ENCODE peak calls at places on chromosomes 5 and 9, in nine cellular contexts. One of them, this sample, is unnamed.
A peak's percentile ranks its signal among the peaks of the same experiment; 100 is the strongest.

GRCh38 chr9:96726946-96727345 is 50.9 kb downstream of the ZNF510 start:
- DNase-seq in Calu3: no peak
- DNase-seq in NCI-H1092: no peak
- DNase-seq in posterior cingulate gyrus: no peak
- DNase-seq in AML-193: no peak
- DNase-seq in pons: no peak
- DNase-seq in activated CD4-positive, alpha-beta T cell treated with anti-CD3 and anti-CD28 coated beads, Interleukin-2, amount 50 U/mL, for 1 hour: no peak
- DNase-seq in CD8-positive, alpha-beta memory T cell: no peak
- DNase-seq in ovary: no peak
- DNase-seq in this sample: no peak

GRCh38 chr9:121376214-121376830 is 6.3 kb upstream of the STOM start:
- DNase-seq in Calu3: no peak
- DNase-seq in ovary: no peak
- DNase-seq in NCI-H1092: no peak
- DNase-seq in CD8-positive, alpha-beta memory T cell: no peak
- DNase-seq in pons: no peak
- DNase-seq in activated CD4-positive, alpha-beta T cell treated with anti-CD3 and anti-CD28 coated beads, Interleukin-2, amount 50 U/mL, for 1 hour: no peak
- DNase-seq in AML-193: peak; percentile 64
- DNase-seq in posterior cingulate gyrus: no peak
- DNase-seq in this sample: no peak

GRCh38 chr9:86994231-86994630 is 46.9 kb upstream of the GAS1 start:
- DNase-seq in posterior cingulate gyrus: no peak
- DNase-seq in AML-193: no peak
- DNase-seq in ovary: no peak
- DNase-seq in CD8-positive, alpha-beta memory T cell: no peak
- DNase-seq in Calu3: no peak
- DNase-seq in NCI-H1092: no peak
- DNase-seq in activated CD4-positive, alpha-beta T cell treated with anti-CD3 and anti-CD28 coated beads, Interleukin-2, amount 50 U/mL, for 1 hour: no peak
- DNase-seq in pons: no peak
- DNase-seq in this sample: no peak

GRCh38 chr9:38038307-38039089 is 30.5 kb downstream of the SHB start:
- DNase-seq in Calu3: no peak
- DNase-seq in ovary: no peak
- DNase-seq in pons: no peak
- DNase-seq in CD8-positive, alpha-beta memory T cell: no peak
- DNase-seq in activated CD4-positive, alpha-beta T cell treated with anti-CD3 and anti-CD28 coated beads, Interleukin-2, amount 50 U/mL, for 1 hour: no peak
- DNase-seq in NCI-H1092: no peak
- DNase-seq in posterior cingulate gyrus: no peak
- DNase-seq in AML-193: no peak
- DNase-seq in this sample: no peak

GRCh38 chr9:22446589-22446949 is at the start of gene DMRTA1:
- DNase-seq in pons: peak; percentile 54
- DNase-seq in AML-193: no peak
- DNase-seq in ovary: peak; percentile 56
- DNase-seq in CD8-positive, alpha-beta memory T cell: no peak
- DNase-seq in NCI-H1092: peak; percentile 86
- DNase-seq in activated CD4-positive, alpha-beta T cell treated with anti-CD3 and anti-CD28 coated beads, Interleukin-2, amount 50 U/mL, for 1 hour: no peak
- DNase-seq in Calu3: peak; percentile 84
- DNase-seq in posterior cingulate gyrus: peak; percentile 54
- DNase-seq in this sample: peak; percentile 45

GRCh38 chr5:432928-433791 is 9.8 kb upstream of the EXOC3 start:
- DNase-seq in ovary: no peak
- DNase-seq in CD8-positive, alpha-beta memory T cell: no peak
- DNase-seq in pons: no peak
- DNase-seq in AML-193: no peak
- DNase-seq in activated CD4-positive, alpha-beta T cell treated with anti-CD3 and anti-CD28 coated beads, Interleukin-2, amount 50 U/mL, for 1 hour: no peak
- DNase-seq in Calu3: no peak
- DNase-seq in NCI-H1092: no peak
- DNase-seq in posterior cingulate gyrus: no peak
- DNase-seq in this sample: peak; percentile 31

GRCh38 chr5:180096616-180097015 is 25.1 kb upstream of the RNF130 start:
- DNase-seq in ovary: no peak
- DNase-seq in CD8-positive, alpha-beta memory T cell: no peak
- DNase-seq in Calu3: no peak
- DNase-seq in pons: no peak
- DNase-seq in posterior cingulate gyrus: no peak
- DNase-seq in NCI-H1092: no peak
- DNase-seq in activated CD4-positive, alpha-beta T cell treated with anti-CD3 and anti-CD28 coated beads, Interleukin-2, amount 50 U/mL, for 1 hour: no peak
- DNase-seq in AML-193: no peak
- DNase-seq in this sample: no peak

GRCh38 chr5:93280518-93280917 is 300.5 kb downstream of the NR2F1-AS1 start:
- DNase-seq in CD8-positive, alpha-beta memory T cell: no peak
- DNase-seq in NCI-H1092: no peak
- DNase-seq in ovary: no peak
- DNase-seq in activated CD4-positive, alpha-beta T cell treated with anti-CD3 and anti-CD28 coated beads, Interleukin-2, amount 50 U/mL, for 1 hour: no peak
- DNase-seq in posterior cingulate gyrus: no peak
- DNase-seq in AML-193: no peak
- DNase-seq in pons: no peak
- DNase-seq in Calu3: no peak
- DNase-seq in this sample: no peak

GRCh38 chr5:185095-186070 is 5.9 kb upstream of the LRRC14B start:
- DNase-seq in NCI-H1092: no peak
- DNase-seq in activated CD4-positive, alpha-beta T cell treated with anti-CD3 and anti-CD28 coated beads, Interleukin-2, amount 50 U/mL, for 1 hour: no peak
- DNase-seq in posterior cingulate gyrus: no peak
- DNase-seq in ovary: no peak
- DNase-seq in CD8-positive, alpha-beta memory T cell: no peak
- DNase-seq in pons: no peak
- DNase-seq in AML-193: no peak
- DNase-seq in Calu3: no peak
- DNase-seq in this sample: no peak

GRCh38 chr9:128081052-128081451 is 13.0 kb downstream of the SLC25A25 start:
- DNase-seq in AML-193: no peak
- DNase-seq in pons: no peak
- DNase-seq in Calu3: no peak
- DNase-seq in ovary: peak; percentile 92
- DNase-seq in posterior cingulate gyrus: no peak
- DNase-seq in activated CD4-positive, alpha-beta T cell treated with anti-CD3 and anti-CD28 coated beads, Interleukin-2, amount 50 U/mL, for 1 hour: no peak
- DNase-seq in NCI-H1092: no peak
- DNase-seq in CD8-positive, alpha-beta memory T cell: no peak
- DNase-seq in this sample: no peak

GRCh38 chr9:5578698-5579085 is 50.2 kb upstream of the RIC1 start:
- DNase-seq in NCI-H1092: no peak
- DNase-seq in activated CD4-positive, alpha-beta T cell treated with anti-CD3 and anti-CD28 coated beads, Interleukin-2, amount 50 U/mL, for 1 hour: no peak
- DNase-seq in CD8-positive, alpha-beta memory T cell: no peak
- DNase-seq in Calu3: no peak
- DNase-seq in ovary: no peak
- DNase-seq in posterior cingulate gyrus: no peak
- DNase-seq in AML-193: no peak
- DNase-seq in pons: no peak
- DNase-seq in this sample: no peak

GRCh38 chr5:170221319-170221718 is 11.5 kb upstream of the C5orf58 start:
- DNase-seq in AML-193: no peak
- DNase-seq in NCI-H1092: peak; percentile 2
- DNase-seq in posterior cingulate gyrus: no peak
- DNase-seq in Calu3: no peak
- DNase-seq in pons: peak; percentile 68
- DNase-seq in CD8-positive, alpha-beta memory T cell: no peak
- DNase-seq in activated CD4-positive, alpha-beta T cell treated with anti-CD3 and anti-CD28 coated beads, Interleukin-2, amount 50 U/mL, for 1 hour: no peak
- DNase-seq in ovary: no peak
- DNase-seq in this sample: no peak

GRCh38 chr9:81619353-81620008 is 69.9 kb downstream of the TLE1 start:
- DNase-seq in CD8-positive, alpha-beta memory T cell: no peak
- DNase-seq in pons: no peak
- DNase-seq in activated CD4-positive, alpha-beta T cell treated with anti-CD3 and anti-CD28 coated beads, Interleukin-2, amount 50 U/mL, for 1 hour: no peak
- DNase-seq in posterior cingulate gyrus: no peak
- DNase-seq in ovary: no peak
- DNase-seq in Calu3: no peak
- DNase-seq in NCI-H1092: no peak
- DNase-seq in AML-193: no peak
- DNase-seq in this sample: no peak

GRCh38 chr9:97508852-97509251 is 7.4 kb downstream of the TMOD1 start:
- DNase-seq in activated CD4-positive, alpha-beta T cell treated with anti-CD3 and anti-CD28 coated beads, Interleukin-2, amount 50 U/mL, for 1 hour: no peak
- DNase-seq in AML-193: no peak
- DNase-seq in posterior cingulate gyrus: no peak
- DNase-seq in Calu3: no peak
- DNase-seq in NCI-H1092: no peak
- DNase-seq in ovary: no peak
- DNase-seq in CD8-positive, alpha-beta memory T cell: no peak
- DNase-seq in pons: no peak
- DNase-seq in this sample: no peak

GRCh38 chr5:36787365-36787764 is 89.2 kb upstream of the NIPBL start:
- DNase-seq in ovary: no peak
- DNase-seq in AML-193: no peak
- DNase-seq in pons: no peak
- DNase-seq in Calu3: no peak
- DNase-seq in CD8-positive, alpha-beta memory T cell: no peak
- DNase-seq in posterior cingulate gyrus: no peak
- DNase-seq in NCI-H1092: no peak
- DNase-seq in activated CD4-positive, alpha-beta T cell treated with anti-CD3 and anti-CD28 coated beads, Interleukin-2, amount 50 U/mL, for 1 hour: no peak
- DNase-seq in this sample: no peak

GRCh38 chr5:84683594-84683993 is 298.9 kb upstream of the EDIL3 start:
- DNase-seq in activated CD4-positive, alpha-beta T cell treated with anti-CD3 and anti-CD28 coated beads, Interleukin-2, amount 50 U/mL, for 1 hour: no peak
- DNase-seq in CD8-positive, alpha-beta memory T cell: no peak
- DNase-seq in pons: no peak
- DNase-seq in posterior cingulate gyrus: no peak
- DNase-seq in AML-193: no peak
- DNase-seq in NCI-H1092: no peak
- DNase-seq in Calu3: no peak
- DNase-seq in ovary: no peak
- DNase-seq in this sample: no peak

This sample was measured in 8988T.